ENCODE peak calls at places on chromosomes 16 and 17, in seven cellular contexts. R, E, O, K, Z, W and H are unnamed samples.

GRCh38 chr16:11955713-11956123 is 9.3 kb upstream of the TNFRSF17 start:
- DNase-seq in R (no peak), E (no peak), O (no peak), K (peak; percentile 98), Z (no peak), W (no peak), H (no peak)

GRCh38 chr16:55655709-55656694 is at the start of gene SLC6A2:
- DNase-seq in R (no peak), E (no peak), O (no peak), K (no peak), Z (no peak), W (peak; percentile 77), H (peak; percentile 90)

GRCh38 chr16:80198995-80199299 is 341.8 kb upstream of the DYNLRB2 start:
- DNase-seq in R (no peak), E (no peak), O (no peak), K (peak; percentile 25), Z (no peak), W (no peak), H (no peak)

GRCh38 chr17:13074026-13074425 is 56.2 kb upstream of the ELAC2 start:
- DNase-seq in R (no peak), E (no peak), O (no peak), K (peak; percentile 43), Z (no peak), W (no peak), H (no peak)

GRCh38 chr17:68289936-68290267 is 1.0 kb downstream of the SLC16A6 start:
- DNase-seq in R (no peak), E (no peak), O (no peak), K (no peak), Z (no peak), W (no peak), H (no peak)

GRCh38 chr17:17224137-17224536 is 12.8 kb downstream of the FLCN start:
- DNase-seq in R (no peak), E (no peak), O (no peak), K (no peak), Z (no peak), W (no peak), H (peak; percentile 10)

GRCh38 chr17:37506678-37507077 is 17.0 kb downstream of the DUSP14 start:
- DNase-seq in R (no peak), E (no peak), O (peak; percentile 54), K (peak; percentile 47), Z (no peak), W (peak; percentile 91), H (peak; percentile 83)

GRCh38 chr17:45848868-45849535 is 4.3 kb downstream of the SPPL2C start:
- DNase-seq in R (no peak), E (no peak), O (no peak), K (no peak), Z (no peak), W (no peak), H (peak; percentile 57)

GRCh38 chr17:79840204-79840988 is 1.2 kb upstream of the CBX4 start:
- DNase-seq in R (no peak), E (peak; percentile 47), O (peak; percentile 41), K (peak; percentile 31), Z (peak; percentile 65), W (peak; percentile 67), H (peak; percentile 81)

GRCh38 chr16:2064368-2064945 is 16.7 kb downstream of the TSC2 start:
- DNase-seq in R (no peak), E (no peak), O (no peak), K (no peak), Z (no peak), W (no peak), H (no peak)

GRCh38 chr17:17693955-17694228 is 12.6 kb downstream of the RAI1 start:
- DNase-seq in R (no peak), E (no peak), O (no peak), K (no peak), Z (no peak), W (no peak), H (peak; percentile 68)

GRCh38 chr16:48272837-48273421 is 25.6 kb upstream of the ABCC11 start:
- DNase-seq in R (no peak), E (no peak), O (no peak), K (no peak), Z (no peak), W (no peak), H (no peak)

GRCh38 chr17:12457493-12457892 is 208.2 kb upstream of the MYOCD start:
- DNase-seq in R (no peak), E (no peak), O (no peak), K (peak; percentile 62), Z (no peak), W (no peak), H (no peak)

GRCh38 chr16:64996641-64997040 is 125.2 kb downstream of the CDH11 start:
- DNase-seq in R (no peak), E (no peak), O (no peak), K (no peak), Z (no peak), W (no peak), H (no peak)

GRCh38 chr16:14013571-14014283 is 57.4 kb upstream of the MRTFB start:
- DNase-seq in R (peak; percentile 11), E (peak; percentile 53), O (no peak), K (peak; percentile 93), Z (no peak), W (peak; percentile 37), H (peak; percentile 24)

GRCh38 chr17:40310882-40311391 is 2.0 kb downstream of the RARA start:
- DNase-seq in R (no peak), E (no peak), O (no peak), K (no peak), Z (peak; percentile 6), W (no peak), H (peak; percentile 26)

GRCh38 chr16:53232826-53233529 is 178.2 kb downstream of the CHD9 start:
- DNase-seq in R (no peak), E (no peak), O (no peak), K (no peak), Z (no peak), W (no peak), H (no peak)

GRCh38 chr16:53235851-53236250 is 181.1 kb downstream of the CHD9 start:
- DNase-seq in R (no peak), E (no peak), O (no peak), K (peak; percentile 54), Z (no peak), W (no peak), H (no peak)

DNA sequence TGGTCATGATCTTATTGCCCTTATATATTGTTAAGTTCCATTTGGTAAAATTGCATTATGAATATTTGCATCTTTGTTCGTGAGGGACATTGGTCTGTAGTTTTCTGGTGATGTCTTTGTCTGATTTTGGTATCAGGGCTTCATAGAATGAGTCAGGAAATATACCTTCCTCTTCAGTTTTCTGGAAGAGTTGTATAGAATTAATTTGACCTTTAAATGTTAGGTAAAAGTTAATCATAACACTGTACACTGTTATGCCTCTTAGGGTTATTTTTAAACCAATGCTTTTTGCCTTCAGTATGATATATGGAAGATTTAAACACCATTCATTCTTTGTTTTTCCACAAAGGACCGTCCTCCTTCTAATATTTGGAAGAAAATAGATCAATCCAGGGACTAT is 180.0 kb downstream of the CHD9 start:
- DNase-seq in R (no peak), E (no peak), O (no peak), K (no peak), Z (no peak), W (no peak), H (no peak)
- H3K36me3 ChIP-seq in R (peaks cover 56% of the 10 kb centered on the region), E (peaks cover 79% of the 10 kb centered on the region), O (peaks cover 51% of the 10 kb centered on the region), K (peaks cover 33% of the 10 kb centered on the region), Z (no peaks in the 10 kb centered on the region), W (peaks cover 4% of the 10 kb centered on the region), H (peaks cover 9% of the 10 kb centered on the region)

DNA sequence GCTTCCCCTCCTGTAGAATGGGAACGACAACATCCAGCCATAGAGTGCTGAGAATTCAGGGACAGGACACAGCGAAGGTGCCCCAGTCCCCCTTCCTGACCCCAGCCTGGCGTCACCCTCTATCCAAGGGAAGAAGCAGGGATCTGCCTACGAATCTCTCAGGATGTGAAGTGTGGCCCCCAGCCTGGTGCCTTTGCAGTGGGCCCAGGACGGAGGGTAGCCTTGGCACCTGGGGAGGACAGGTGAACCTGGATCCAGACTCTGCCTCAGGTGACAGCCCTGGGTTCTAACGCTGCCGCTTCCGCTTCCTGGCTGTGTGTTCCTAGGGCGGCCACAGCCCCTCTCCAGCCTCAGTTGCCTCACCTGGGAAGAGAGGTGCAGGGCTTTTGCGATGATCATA is 36.4 kb downstream of the JPH3 start:
- DNase-seq in R (no peak), E (no peak), O (no peak), K (no peak), Z (no peak), W (no peak), H (no peak)
- H3K27me3 ChIP-seq in R (no peaks in the 10 kb centered on the region), E (no peaks in the 10 kb centered on the region), O (no peaks in the 10 kb centered on the region), K (peaks cover 44% of the 10 kb centered on the region), Z (peaks cover 25% of the 10 kb centered on the region), W (no peaks in the 10 kb centered on the region), H (no peaks in the 10 kb centered on the region)

GRCh38 chr17:81574643-81574956 is 22.4 kb upstream of the FAAP100 start:
- DNase-seq in R (no peak), E (no peak), O (no peak), K (no peak), Z (no peak), W (no peak), H (no peak)

GRCh38 chr17:81577278-81578000 is 25.3 kb upstream of the FAAP100 start:
- DNase-seq in R (no peak), E (peak; percentile 48), O (no peak), K (no peak), Z (no peak), W (no peak), H (no peak)

GRCh38 chr17:81576621-81577277 is 24.6 kb upstream of the FAAP100 start:
- DNase-seq in R (no peak), E (no peak), O (no peak), K (peak; percentile 88), Z (no peak), W (no peak), H (peak; percentile 56)

GRCh38 chr17:81573794-81574642 is 21.9 kb upstream of the FAAP100 start:
- DNase-seq in R (no peak), E (no peak), O (no peak), K (no peak), Z (no peak), W (no peak), H (peak; percentile 57)

GRCh38 chr17:81575836-81576235 is 23.7 kb upstream of the FAAP100 start:
- DNase-seq in R (no peak), E (no peak), O (no peak), K (no peak), Z (no peak), W (no peak), H (no peak)
- H3K36me3 ChIP-seq in R (peaks cover 10% of the 10 kb centered on the region), E (peaks cover 41% of the 10 kb centered on the region), O (peaks cover 59% of the 10 kb centered on the region), K (peaks cover 32% of the 10 kb centered on the region), Z (no peaks in the 10 kb centered on the region), W (peaks cover 7% of the 10 kb centered on the region), H (peaks cover 27% of the 10 kb centered on the region)

DNA sequence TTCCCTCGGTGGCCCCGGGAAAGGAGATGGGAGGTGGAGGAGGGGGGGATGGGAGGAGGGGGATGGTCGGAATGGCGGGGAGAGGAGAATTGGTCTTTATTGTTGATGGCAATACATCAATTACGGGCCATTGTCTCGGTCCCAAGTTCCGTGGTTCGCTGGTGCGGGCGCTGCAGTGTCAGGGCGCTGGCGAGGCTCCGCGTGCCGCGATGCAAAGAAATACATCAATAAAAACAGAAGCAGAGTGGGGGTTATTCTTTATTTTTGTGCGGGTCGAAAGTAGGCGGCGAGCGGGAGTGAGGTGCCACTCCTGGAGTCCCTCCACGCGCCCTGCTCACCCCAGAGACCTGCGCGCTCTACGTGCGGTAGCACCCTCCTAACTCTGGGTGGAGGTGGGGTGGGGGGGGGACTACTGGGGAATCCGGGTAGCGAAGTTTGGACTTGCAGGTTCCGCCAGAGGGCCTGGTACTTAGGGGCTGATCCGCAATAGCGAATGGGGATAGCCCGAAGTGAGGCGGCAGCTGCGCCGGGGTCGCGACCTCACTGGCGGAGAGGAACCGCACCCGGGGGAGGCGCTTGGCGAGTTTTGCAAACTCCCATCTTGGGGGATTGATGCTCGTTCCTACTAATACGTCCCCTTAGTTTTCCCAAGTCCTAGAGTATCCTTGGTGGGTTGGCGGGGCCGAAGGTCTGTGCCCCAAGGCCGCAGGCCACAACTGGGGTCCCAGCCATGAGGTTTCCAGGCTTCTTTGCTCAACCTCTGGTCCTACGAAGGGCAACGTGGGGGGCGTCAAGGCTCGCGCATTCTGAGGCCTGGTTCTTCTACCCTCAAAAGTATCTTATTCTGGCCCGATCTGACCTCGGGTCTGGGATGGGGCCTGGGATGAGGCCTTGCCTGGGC is 3.5 kb upstream of the SALL1 start:
- DNase-seq in R (no peak), E (no peak), O (no peak), K (no peak), Z (no peak), W (peak; percentile 81), H (peak; percentile 84)
- H3K27me3 ChIP-seq in R (peaks cover 7% of the 10 kb centered on the region), E (peaks cover 71% of the 10 kb centered on the region), O (peaks cover 14% of the 10 kb centered on the region), K (peaks cover 3% of the 10 kb centered on the region), Z (peaks cover 88% of the 10 kb centered on the region), W (peaks cover 75% of the 10 kb centered on the region), H (peaks cover 50% of the 10 kb centered on the region)